ENCODE peak calls at places on chromosomes 6 and 20, in five cellular contexts. C, S, I, V and F are unnamed samples.

GRCh38 chr20:51496964-51497363 is 45.6 kb downstream of the NFATC2 start:
- DNase-seq in C (no peak), S (no peak), I (no peak), V (no peak), F (no peak)

GRCh38 chr6:109760208-109760607 is 69.1 kb downstream of the FIG4 start:
- DNase-seq in C (no peak), S (no peak), I (no peak), V (no peak), F (no peak)

GRCh38 chr6:27617700-27618689 is 145.1 kb upstream of the ZNF184 start:
- DNase-seq in C (peak; percentile 65), S (peak; percentile 30), I (peak; percentile 65), V (no peak), F (no peak)

GRCh38 chr20:46755483-46756417 is 46.3 kb downstream of the SLC2A10 start:
- DNase-seq in C (no peak), S (no peak), I (no peak), V (no peak), F (no peak)

GRCh38 chr6:11536795-11537194 is 754 bp upstream of the TMEM170B start:
- DNase-seq in C (no peak), S (no peak), I (peak; percentile 12), V (no peak), F (no peak)

GRCh38 chr6:19723533-19723932 is 113.6 kb upstream of the ID4 start:
- DNase-seq in C (peak; percentile 74), S (peak; percentile 96), I (peak; percentile 6), V (no peak), F (no peak)

GRCh38 chr6:143745160-143746133 is 67.7 kb downstream of the PHACTR2 start:
- DNase-seq in C (peak; percentile 13), S (peak; percentile 73), I (peak; percentile 80), V (no peak), F (no peak)

GRCh38 chr6:220736-221475 is 71.4 kb upstream of the DUSP22 start:
- DNase-seq in C (no peak), S (peak; percentile 27), I (no peak), V (no peak), F (no peak)

GRCh38 chr20:57391439-57392129 is 388 bp downstream of the RBM38 start:
- DNase-seq in C (no peak), S (peak; percentile 23), I (peak; percentile 66), V (no peak), F (no peak)

GRCh38 chr6:11712760-11713159 is 65.8 kb downstream of the ADTRP start:
- DNase-seq in C (no peak), S (peak; percentile 46), I (no peak), V (peak; percentile 90), F (no peak)

GRCh38 chr6:111573118-111573883 is 32.4 kb downstream of the TRAF3IP2 start:
- DNase-seq in C (peak; percentile 52), S (peak; percentile 85), I (peak; percentile 81), V (no peak), F (no peak)

GRCh38 chr6:83958250-83958685 is 75.3 kb upstream of the MRAP2 start:
- DNase-seq in C (peak; percentile 54), S (peak; percentile 63), I (no peak), V (no peak), F (no peak)

GRCh38 chr6:160000280-160000704 is 31.4 kb downstream of the IGF2R start:
- DNase-seq in C (no peak), S (peak; percentile 16), I (no peak), V (no peak), F (no peak)

GRCh38 chr20:59850018-59850641 is 83.3 kb downstream of the SYCP2 start:
- DNase-seq in C (peak; percentile 34), S (peak; percentile 45), I (peak; percentile 69), V (peak; percentile 6), F (no peak)

GRCh38 chr20:25136643-25137559 is 55.0 kb upstream of the VSX1 start:
- DNase-seq in C (peak; percentile 92), S (peak; percentile 97), I (peak; percentile 30), V (no peak), F (peak; percentile 90)

GRCh38 chr6:73152998-73153757 is 72.1 kb downstream of the KHDC1L start:
- DNase-seq in C (peak; percentile 30), S (peak; percentile 58), I (no peak), V (no peak), F (no peak)